ENCODE peak calls at places on chromosomes 13 and 19, in ten cellular contexts. O, K, H, N, L, S, A, Z, U and Y are unnamed samples.

GRCh38 chr13:114132419-114133121 is at the start of gene RASA3:
- DNase-seq in O (peak; percentile 89), K (peak; percentile 81), H (peak; percentile 78), N (peak; percentile 37), L (peak; percentile 52), S (peak; percentile 86), A (peak; percentile 58), Z (peak; percentile 94), U (peak; percentile 59), Y (peak; percentile 87)

GRCh38 chr13:30142502-30143211 is 164.7 kb downstream of the KATNAL1 start:
- DNase-seq in O (no peak), K (peak; percentile 94), H (no peak), N (peak; percentile 17), L (peak; percentile 88), S (no peak), A (no peak), Z (no peak), U (no peak), Y (peak; percentile 64)

GRCh38 chr19:10832659-10833296 is 3.2 kb downstream of the TMED1 start:
- DNase-seq in O (no peak), K (no peak), H (no peak), N (no peak), L (no peak), S (no peak), A (no peak), Z (peak; percentile 66), U (no peak), Y (no peak)

GRCh38 chr13:20489185-20489820 is 36.4 kb downstream of the CRYL1 start:
- DNase-seq in O (no peak), K (peak; percentile 68), H (no peak), N (no peak), L (peak; percentile 25), S (no peak), A (no peak), Z (no peak), U (no peak), Y (no peak)

GRCh38 chr19:17779281-17779930 is 15.5 kb upstream of the B3GNT3 start:
- DNase-seq in O (peak; percentile 70), K (peak; percentile 21), H (no peak), N (no peak), L (no peak), S (peak; percentile 71), A (peak; percentile 68), Z (no peak), U (no peak), Y (peak; percentile 39)

GRCh38 chr19:576768-577438 is 4.5 kb downstream of the BSG start:
- DNase-seq in O (no peak), K (no peak), H (no peak), N (no peak), L (no peak), S (no peak), A (no peak), Z (peak; percentile 67), U (no peak), Y (no peak)

GRCh38 chr19:30324982-30325381 is 47.2 kb upstream of the ZNF536 start:
- DNase-seq in O (no peak), K (no peak), H (no peak), N (no peak), L (no peak), S (no peak), A (no peak), Z (no peak), U (no peak), Y (no peak)

GRCh38 chr19:38853214-38853613 is 3.4 kb upstream of the HNRNPL start:
- DNase-seq in O (no peak), K (no peak), H (no peak), N (no peak), L (no peak), S (no peak), A (no peak), Z (no peak), U (no peak), Y (no peak)

GRCh38 chr19:11453468-11454341 is 18.3 kb downstream of the PRKCSH start:
- DNase-seq in O (no peak), K (no peak), H (no peak), N (no peak), L (no peak), S (peak; percentile 36), A (no peak), Z (no peak), U (no peak), Y (no peak)

GRCh38 chr13:77176350-77176749 is 149.4 kb upstream of the FBXL3 start:
- DNase-seq in O (no peak), K (peak; percentile 32), H (no peak), N (no peak), L (peak; percentile 78), S (no peak), A (no peak), Z (no peak), U (no peak), Y (no peak)

GRCh38 chr19:18330865-18331264 is 8.0 kb upstream of the LSM4 start:
- DNase-seq in O (no peak), K (no peak), H (no peak), N (no peak), L (no peak), S (no peak), A (no peak), Z (no peak), U (no peak), Y (no peak)

GRCh38 chr13:27955192-27955591 is 13.9 kb downstream of the CDX2 start:
- DNase-seq in O (no peak), K (no peak), H (no peak), N (no peak), L (no peak), S (no peak), A (no peak), Z (no peak), U (no peak), Y (no peak)

GRCh38 chr13:99959538-99960230 is 11.9 kb downstream of the ZIC5 start:
- DNase-seq in O (no peak), K (no peak), H (peak; percentile 54), N (no peak), L (no peak), S (no peak), A (no peak), Z (no peak), U (no peak), Y (no peak)
- H3K27me3 ChIP-seq in O (peaks cover 7% of the 10 kb centered on the region), K (peaks cover 66% of the 10 kb centered on the region), H (peaks cover 51% of the 10 kb centered on the region), N (peaks cover 96% of the 10 kb centered on the region), L (peaks cover 7% of the 10 kb centered on the region), S (no peaks in the 10 kb centered on the region), A (peaks cover 12% of the 10 kb centered on the region), Z (peaks cover 97% of the 10 kb centered on the region), U (peaks cover 85% of the 10 kb centered on the region), Y (peaks cover 100% of the 10 kb centered on the region)

GRCh38 chr19:50276370-50277063 is 52.7 kb downstream of the KCNC3 start:
- DNase-seq in O (no peak), K (no peak), H (no peak), N (no peak), L (no peak), S (no peak), A (no peak), Z (no peak), U (no peak), Y (no peak)

GRCh38 chr19:50272263-50272897 is 56.8 kb downstream of the KCNC3 start:
- DNase-seq in O (no peak), K (no peak), H (no peak), N (no peak), L (no peak), S (no peak), A (no peak), Z (no peak), U (no peak), Y (no peak)

GRCh38 chr19:50275577-50276368 is 53.4 kb downstream of the KCNC3 start:
- DNase-seq in O (no peak), K (no peak), H (no peak), N (no peak), L (no peak), S (no peak), A (no peak), Z (no peak), U (no peak), Y (no peak)

GRCh38 chr19:50269653-50270052 is 59.5 kb downstream of the KCNC3 start:
- DNase-seq in O (no peak), K (no peak), H (no peak), N (no peak), L (no peak), S (no peak), A (no peak), Z (no peak), U (no peak), Y (no peak)

DNA sequence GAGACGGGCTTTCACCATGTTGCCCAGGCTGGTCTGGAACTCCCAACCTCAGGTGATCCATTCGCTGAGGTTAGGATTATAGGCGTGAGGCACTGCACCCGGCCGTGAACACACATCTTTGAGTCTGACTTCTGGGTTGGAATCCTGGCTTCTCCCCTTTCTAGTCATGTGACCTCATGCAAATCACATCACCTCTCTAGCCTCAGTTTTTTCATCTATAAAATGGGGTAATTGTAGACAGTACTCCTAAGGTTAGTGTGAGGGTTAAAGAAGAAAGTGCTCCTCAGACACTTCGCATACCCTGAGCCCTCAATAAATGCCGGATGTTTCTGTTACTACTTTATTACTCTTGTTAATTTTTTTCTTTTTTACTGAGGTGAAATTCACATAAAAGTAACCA is 55.4 kb downstream of the KCNC3 start:
- DNase-seq in O (no peak), K (no peak), H (no peak), N (no peak), L (no peak), S (no peak), A (no peak), Z (no peak), U (no peak), Y (no peak)
- H3K27me3 ChIP-seq in O (no peaks in the 10 kb centered on the region), K (no peaks in the 10 kb centered on the region), H (no peaks in the 10 kb centered on the region), N (no peaks in the 10 kb centered on the region), L (no peaks in the 10 kb centered on the region), S (peaks cover 2% of the 10 kb centered on the region), A (no peaks in the 10 kb centered on the region), Z (no peaks in the 10 kb centered on the region), U (peaks cover 3% of the 10 kb centered on the region), Y (no peaks in the 10 kb centered on the region)

DNA sequence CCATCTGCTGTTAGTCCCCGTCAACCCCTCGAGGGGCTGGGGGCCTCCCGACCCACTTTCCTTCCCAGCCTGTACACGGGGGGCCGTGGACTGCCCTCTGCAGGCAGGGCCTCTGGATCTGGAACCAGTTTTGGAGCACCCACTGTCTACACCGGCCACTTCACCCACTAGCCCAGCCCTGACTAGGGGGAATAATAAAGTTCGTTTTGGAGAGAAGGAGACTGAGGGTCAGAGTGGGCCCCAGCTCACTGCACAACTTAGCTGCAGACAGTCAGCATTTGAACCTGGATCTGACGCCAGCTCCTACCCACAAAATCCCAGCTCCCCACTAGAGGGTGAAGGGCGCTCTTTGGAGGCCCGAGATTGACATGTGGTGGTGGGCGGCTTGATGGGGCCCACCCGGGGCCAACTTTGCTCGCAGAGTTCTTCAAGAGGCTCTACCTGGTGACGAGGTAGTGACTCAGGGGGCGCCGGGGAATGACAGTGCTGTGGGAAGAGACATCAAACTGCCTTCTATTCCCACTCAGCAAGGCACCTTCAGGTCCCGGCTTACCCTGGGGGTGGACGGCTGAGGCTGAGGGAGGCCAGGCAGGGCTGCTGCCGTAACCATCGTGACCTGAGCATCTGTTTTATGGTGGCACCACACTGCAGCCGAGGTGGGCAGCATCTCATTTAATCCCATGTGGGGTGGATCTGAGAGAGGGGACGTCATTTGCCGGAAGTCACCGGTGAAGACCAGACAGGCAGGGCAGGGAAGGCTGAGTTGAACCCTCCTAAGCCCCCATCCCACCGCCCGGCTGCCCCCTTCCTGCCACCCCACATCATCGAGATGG is 1.8 kb downstream of the LINGO3 start:
- DNase-seq in O (no peak), K (no peak), H (no peak), N (no peak), L (no peak), S (no peak), A (no peak), Z (no peak), U (no peak), Y (no peak)
- H3K27me3 ChIP-seq in O (no peaks in the 10 kb centered on the region), K (peaks cover 28% of the 10 kb centered on the region), H (peaks cover 3% of the 10 kb centered on the region), N (peaks cover 66% of the 10 kb centered on the region), L (peaks cover 33% of the 10 kb centered on the region), S (no peaks in the 10 kb centered on the region), A (peaks cover 7% of the 10 kb centered on the region), Z (peaks cover 43% of the 10 kb centered on the region), U (peaks cover 45% of the 10 kb centered on the region), Y (peaks cover 16% of the 10 kb centered on the region)

GRCh38 chr19:43777163-43777700 is 3.5 kb downstream of the KCNN4 start:
- DNase-seq in O (no peak), K (no peak), H (peak; percentile 56), N (peak; percentile 17), L (no peak), S (no peak), A (no peak), Z (no peak), U (peak; percentile 49), Y (no peak)
- H3K27me3 ChIP-seq in O (no peaks in the 10 kb centered on the region), K (peaks cover 2% of the 10 kb centered on the region), H (no peaks in the 10 kb centered on the region), N (no peaks in the 10 kb centered on the region), L (no peaks in the 10 kb centered on the region), S (no peaks in the 10 kb centered on the region), A (peaks cover 9% of the 10 kb centered on the region), Z (no peaks in the 10 kb centered on the region), U (no peaks in the 10 kb centered on the region), Y (no peaks in the 10 kb centered on the region)